ENCODE peak calls at places on chromosomes 7 and 10, in six cellular contexts. O is stimulated activated CD4-positive, alpha-beta T cell treated with anti-CD3 and anti-CD28 coated beads, TNF-alpha, amount 100 ng/mL, for 1 hour; E is activated CD8-positive, alpha-beta memory T cell treated with anti-CD3 and anti-CD28 coated beads for 4 hours; F is caudate nucleus; W is GM03348; R is ELF-1. G is an unnamed sample.

GRCh38 chr10:97062058-97062457 is 123.7 kb downstream of the SLIT1 start:
- DNase-seq in O (no peak), E (no peak), F (no peak), W (no peak), R (no peak), G (no peak)

GRCh38 chr10:79292789-79293746 is 54.2 kb upstream of the PPIF start:
- DNase-seq in O (no peak), E (no peak), F (no peak), W (peak; percentile 63), R (peak; percentile 46), G (peak; percentile 21)

GRCh38 chr10:116324227-116324950 is at the start of gene CCDC172:
- DNase-seq in O (no peak), E (no peak), F (no peak), W (no peak), R (peak; percentile 2), G (no peak)

GRCh38 chr7:1289681-1290261 is 57.1 kb downstream of the UNCX start:
- DNase-seq in O (no peak), E (no peak), F (no peak), W (no peak), R (peak; percentile 50), G (no peak)

GRCh38 chr10:4243651-4244050 is 458.6 kb upstream of the KLF6 start:
- DNase-seq in O (no peak), E (no peak), F (no peak), W (peak; percentile 64), R (no peak), G (peak; percentile 96)

GRCh38 chr7:2860627-2861133 is 16.6 kb upstream of the GNA12 start:
- DNase-seq in O (no peak), E (no peak), F (no peak), W (no peak), R (no peak), G (no peak)

GRCh38 chr10:69647101-69647500 is 17.1 kb downstream of the FAM241B start:
- DNase-seq in O (no peak), E (no peak), F (no peak), W (no peak), R (no peak), G (no peak)

GRCh38 chr10:103278862-103279298 is 1.9 kb downstream of the INA start:
- DNase-seq in O (no peak), E (no peak), F (no peak), W (peak; percentile 47), R (peak; percentile 73), G (peak; percentile 79)

GRCh38 chr7:111535142-111535541 is 27.1 kb downstream of the IMMP2L start:
- DNase-seq in O (no peak), E (no peak), F (no peak), W (no peak), R (no peak), G (no peak)

GRCh38 chr7:47670738-47671137 is 88.8 kb upstream of the TNS3 start:
- DNase-seq in O (no peak), E (no peak), F (no peak), W (no peak), R (no peak), G (no peak)

GRCh38 chr7:94244760-94245159 is 149.9 kb upstream of the COL1A2 start:
- DNase-seq in O (no peak), E (no peak), F (no peak), W (no peak), R (no peak), G (peak; percentile 23)

GRCh38 chr7:151115836-151116418 is 29.7 kb downstream of the AGAP3 start:
- DNase-seq in O (no peak), E (no peak), F (no peak), W (no peak), R (peak; percentile 57), G (no peak)

GRCh38 chr7:18724311-18724710 is 228.8 kb downstream of the HDAC9 start:
- DNase-seq in O (no peak), E (no peak), F (no peak), W (no peak), R (no peak), G (no peak)

GRCh38 chr10:70169661-70170364 is 501 bp downstream of the SAR1A start:
- DNase-seq in O (no peak), E (peak; percentile 11), F (no peak), W (no peak), R (peak; percentile 47), G (peak; percentile 70)

GRCh38 chr10:93420091-93420490 is 62.0 kb downstream of the MYOF start:
- DNase-seq in O (no peak), E (no peak), F (no peak), W (no peak), R (peak; percentile 47), G (no peak)

GRCh38 chr10:77756319-77757232 is 119.0 kb upstream of the KCNMA1 start:
- DNase-seq in O (no peak), E (no peak), F (no peak), W (peak; percentile 79), R (peak; percentile 73), G (peak; percentile 91)

GRCh38 chr7:75928600-75928939 is 13.6 kb downstream of the POR start:
- DNase-seq in O (no peak), E (no peak), F (no peak), W (no peak), R (no peak), G (no peak)

GRCh38 chr7:80918909-80919721 is at the start of gene SEMA3C:
- DNase-seq in O (no peak), E (no peak), F (peak; percentile 68), W (peak; percentile 97), R (peak; percentile 98), G (peak; percentile 98)

GRCh38 chr7:6917258-6917657 is 91.2 kb upstream of the CCZ1B start:
- DNase-seq in O (no peak), E (no peak), F (no peak), W (no peak), R (no peak), G (no peak)

GRCh38 chr10:133309111-133309719 is 501 bp downstream of the ZNF511 start:
- DNase-seq in O (peak; percentile 88), E (peak; percentile 87), F (peak; percentile 90), W (peak; percentile 99), R (peak; percentile 89), G (peak; percentile 96)

GRCh38 chr7:120733143-120733542 is 124.8 kb downstream of the TSPAN12 start:
- DNase-seq in O (no peak), E (no peak), F (no peak), W (peak; percentile 20), R (no peak), G (no peak)

GRCh38 chr10:36366843-36367242 is 724.7 kb upstream of the FZD8 start:
- DNase-seq in O (no peak), E (no peak), F (no peak), W (no peak), R (no peak), G (no peak)

GRCh38 chr7:88761779-88762178 is 2.3 kb downstream of the ZNF804B start:
- DNase-seq in O (no peak), E (no peak), F (no peak), W (no peak), R (no peak), G (no peak)